ENCODE peak calls at places on chromosomes 6 and 20, in five cellular contexts. J, I, B, E and R are unnamed samples. For H3K4me1, the result is how much of the 10 kb centered on the place peaks cover.

GRCh38 chr6:87661016-87661415 is 41.0 kb downstream of the AKIRIN2 start:
- DNase-seq in J (peak), I (no peak), E (no peak), B (no peak), R (no peak)

GRCh38 chr6:53282234-53282633 is 66.5 kb downstream of the ELOVL5 start:
- DNase-seq in J (no peak), E (no peak), I (no peak), B (no peak), R (no peak)

GRCh38 chr6:2798586-2799134 is 33.5 kb downstream of the WRNIP1 start:
- DNase-seq in B (no peak), J (no peak), E (no peak), I (no peak), R (no peak)

GRCh38 chr6:37794825-37795224 is 24.7 kb upstream of the ZFAND3 start:
- DNase-seq in I (no peak), E (no peak), B (no peak), J (peak), R (no peak)

GRCh38 chr20:57999465-58000111 is 228.9 kb downstream of the ANKRD60 start:
- DNase-seq in B (no peak), E (no peak), I (peak), J (no peak), R (no peak)

GRCh38 chr6:13444604-13445003 is 42.8 kb downstream of the GFOD1 start:
- DNase-seq in E (no peak), J (no peak), B (no peak), I (no peak), R (no peak)

GRCh38 chr20:7772376-7772775 is 167.9 kb downstream of the HAO1 start:
- DNase-seq in B (no peak), I (no peak), J (peak), E (no peak), R (no peak)

GRCh38 chr20:34871320-34871926 is 1.2 kb downstream of the GGT7 start:
- DNase-seq in E (no peak), I (no peak), B (no peak), J (no peak), R (no peak)

GRCh38 chr20:1319051-1319450 is 9.9 kb downstream of the SDCBP2 start:
- DNase-seq in B (no peak), I (no peak), J (peak), E (no peak), R (no peak)

GRCh38 chr6:40355532-40355931 is 231.6 kb downstream of the LRFN2 start:
- DNase-seq in E (no peak), B (no peak), J (no peak), I (no peak), R (no peak)

GRCh38 chr6:4610256-4610655 is 165.9 kb upstream of the CDYL start:
- DNase-seq in B (no peak), J (peak), I (no peak), E (no peak), R (no peak)

GRCh38 chr6:166005846-166006592 is 161.6 kb downstream of the TBXT start:
- DNase-seq in B (peak), J (peak), I (no peak), E (no peak), R (no peak)

GRCh38 chr6:41257369-41258195 is 28.9 kb downstream of the TREM1 start:
- DNase-seq in J (peak), E (no peak), B (no peak), I (no peak), R (no peak)

GRCh38 chr20:43942661-43943285 is 28.1 kb downstream of the TOX2 start:
- DNase-seq in J (peak), B (no peak), I (no peak), E (no peak), R (peak)

GRCh38 chr20:38728911-38729642 is 4.8 kb downstream of the SLC32A1 start:
- DNase-seq in E (no peak), I (peak), J (no peak), B (no peak), R (no peak)
- TF ChIP-seq RAD21 in E (no peak), I (no peak), J (no peak), B (no peak), R (no peak)

GRCh38 chr6:133160531-133160930 is 80.6 kb upstream of the EYA4 start:
- DNase-seq in E (no peak), I (no peak), J (peak), B (no peak), R (no peak)

GRCh38 chr6:133159269-133159795 is 81.8 kb upstream of the EYA4 start:
- DNase-seq in E (no peak), J (peak), I (no peak), B (no peak), R (no peak)

DNA sequence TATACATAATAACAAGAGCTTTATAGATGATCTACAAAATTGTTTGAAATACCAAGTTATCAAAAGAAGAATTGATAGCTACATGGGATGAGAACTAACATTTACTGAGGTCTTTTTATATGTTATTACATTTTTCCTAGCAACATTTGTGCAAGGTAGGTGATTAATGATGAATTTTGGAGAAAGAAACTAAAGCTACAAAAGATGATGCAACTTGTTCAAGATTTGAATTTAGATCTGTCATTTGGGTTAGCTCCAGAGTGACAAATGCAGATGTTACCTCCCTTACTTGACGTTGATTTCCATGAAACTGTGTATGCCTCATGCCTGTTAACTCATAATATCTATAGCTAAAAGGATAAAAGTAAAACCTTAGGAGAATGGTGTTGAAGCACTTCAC is 84.5 kb upstream of the EYA4 start:
- DNase-seq in I (no peak), B (no peak), J (no peak), E (no peak), R (no peak)
- H3K4me1 ChIP-seq in I (under half), B (under half), J (under half), E (under half), R (under half)

GRCh38 chr6:24936641-24937317 is 1.0 kb upstream of the RIPOR2 start:
- DNase-seq in I (no peak), E (peak), B (no peak), J (peak), R (no peak)
- H3K4me2 ChIP-seq in I (no peak), E (peak), B (no peak), J (no peak), R (no peak)

GRCh38 chr20:36881888-36882287 is 6.0 kb downstream of the TLDC2 start:
- DNase-seq in J (no peak), E (no peak), B (no peak), I (no peak), R (no peak)
- TF ChIP-seq RAD21 in J (no peak), E (no peak), B (no peak), I (no peak), R (no peak)